ENCODE peak calls at places on chromosomes 12 and 14, in seven cellular contexts. C, R, B, N, H, L and P are unnamed samples.

GRCh38 chr12:113246478-113247122 is 25.3 kb downstream of the TPCN1 start:
- DNase-seq in C (peak), H (peak), N (peak), L (peak), R (peak), B (no peak), P (no peak)

GRCh38 chr12:89529738-89530137 is 3.9 kb upstream of the POC1B start:
- DNase-seq in H (no peak), N (peak), R (no peak), L (peak), B (peak), C (peak), P (peak)

GRCh38 chr12:91482231-91482630 is 299.6 kb upstream of the DCN start:
- DNase-seq in B (no peak), C (no peak), R (no peak), N (no peak), H (no peak), L (no peak), P (no peak)

GRCh38 chr14:105097797-105098127 is 32.5 kb upstream of the GPR132 start:
- DNase-seq in L (no peak), C (no peak), B (no peak), N (no peak), R (no peak), H (no peak), P (no peak)

GRCh38 chr12:130111965-130112496 is 50.2 kb upstream of the FZD10 start:
- DNase-seq in H (no peak), R (no peak), B (no peak), N (no peak), L (no peak), C (no peak), P (no peak)

GRCh38 chr14:104284107-104284592 is 145.8 kb downstream of the KIF26A start:
- DNase-seq in R (peak), C (no peak), N (no peak), B (no peak), L (no peak), H (no peak), P (no peak)

GRCh38 chr12:112304411-112304810 is 77.8 kb downstream of the HECTD4 start:
- DNase-seq in R (no peak), C (no peak), H (no peak), L (no peak), N (no peak), B (no peak), P (no peak)

GRCh38 chr12:57897296-57897974 is 43.9 kb upstream of the ATP23 start:
- DNase-seq in R (no peak), N (no peak), H (no peak), C (peak), B (no peak), L (peak), P (no peak)

GRCh38 chr14:96806836-96807235 is 9.7 kb downstream of the VRK1 start:
- DNase-seq in N (no peak), C (peak), H (no peak), L (peak), R (no peak), B (no peak), P (peak)

GRCh38 chr14:54000341-54000811 is 43.8 kb upstream of the BMP4 start:
- DNase-seq in B (no peak), R (no peak), H (no peak), C (no peak), N (peak), L (peak), P (peak)

GRCh38 chr14:23567186-23568020 is at the start of gene AP1G2:
- DNase-seq in N (peak), R (peak), L (peak), H (peak), C (peak), B (peak), P (peak)

GRCh38 chr12:112243255-112243965 is 118.0 kb downstream of the TRAFD1 start:
- DNase-seq in B (no peak), H (no peak), L (no peak), R (no peak), N (no peak), C (no peak), P (no peak)

GRCh38 chr14:96140964-96141363 is 63.7 kb upstream of the BDKRB2 start:
- DNase-seq in H (no peak), R (no peak), B (no peak), C (no peak), L (no peak), N (no peak), P (no peak)

GRCh38 chr14:50910495-50911420 is 33.5 kb downstream of the PYGL start:
- DNase-seq in H (no peak), N (no peak), B (no peak), C (peak), L (peak), R (peak), P (no peak)

GRCh38 chr12:108237272-108237671 is 101.8 kb downstream of the CMKLR1 start:
- DNase-seq in N (no peak), C (peak), L (no peak), R (peak), H (peak), B (no peak), P (no peak)

GRCh38 chr12:89333564-89334252 is 18.6 kb downstream of the DUSP6 start:
- DNase-seq in N (no peak), L (peak), C (no peak), H (no peak), B (no peak), R (no peak), P (peak)

GRCh38 chr14:84421611-84422010 is 1108.3 kb upstream of the FLRT2 start:
- DNase-seq in R (no peak), C (no peak), N (no peak), L (no peak), B (no peak), H (no peak), P (peak)

GRCh38 chr12:13000935-13001724 is 1.1 kb upstream of the HEBP1 start:
- DNase-seq in R (peak), L (peak), N (peak), H (peak), B (peak), C (peak), P (peak)

GRCh38 chr12:132432126-132432525 is 57.8 kb upstream of the FBRSL1 start:
- DNase-seq in H (no peak), L (no peak), N (no peak), B (no peak), R (no peak), C (no peak), P (no peak)

GRCh38 chr14:105666420-105666819 is 140.0 kb downstream of the TMEM121 start:
- DNase-seq in N (no peak), R (no peak), H (no peak), L (no peak), B (no peak), C (no peak), P (no peak)

GRCh38 chr12:96044017-96044985 is 8.9 kb upstream of the LTA4H start:
- DNase-seq in R (no peak), L (peak), H (no peak), B (no peak), C (no peak), N (peak), P (peak)

GRCh38 chr12:111410229-111411186 is 4.8 kb downstream of the SH2B3 start:
- DNase-seq in C (no peak), L (no peak), H (no peak), R (no peak), N (no peak), B (no peak), P (peak)

GRCh38 chr14:66381765-66382164 is 104.4 kb upstream of the CCDC196 start:
- DNase-seq in L (no peak), H (no peak), B (no peak), R (no peak), C (no peak), N (no peak), P (no peak)

GRCh38 chr14:62443796-62444195 is 601.5 kb downstream of the KCNH5 start:
- DNase-seq in B (no peak), L (peak), H (no peak), N (peak), R (no peak), C (peak), P (peak)

GRCh38 chr12:25806271-25806670 is 152.2 kb upstream of the RASSF8 start:
- DNase-seq in N (peak), H (no peak), B (no peak), L (no peak), R (no peak), C (no peak), P (no peak)

GRCh38 chr14:73452341-73453191 is 5.8 kb downstream of the NUMB start:
- DNase-seq in L (no peak), N (peak), C (no peak), H (no peak), B (no peak), R (no peak), P (peak)

GRCh38 chr12:56315256-56315625 is 547 bp downstream of the CNPY2 start:
- DNase-seq in R (no peak), B (no peak), L (no peak), N (no peak), C (peak), H (no peak), P (no peak)

GRCh38 chr12:42490261-42490842 is 99.2 kb downstream of the PRICKLE1 start:
- DNase-seq in N (no peak), B (no peak), C (no peak), R (no peak), L (no peak), H (no peak), P (no peak)

GRCh38 chr12:104844123-104844522 is 114.0 kb downstream of the SLC41A2 start:
- DNase-seq in R (no peak), N (no peak), L (no peak), B (no peak), C (no peak), H (no peak), P (no peak)

GRCh38 chr14:81655423-81656314 is 122.0 kb upstream of the SEL1L start:
- DNase-seq in N (no peak), B (no peak), R (peak), C (peak), L (no peak), H (no peak), P (no peak)

GRCh38 chr14:21326972-21327371 is 47.1 kb downstream of the RPGRIP1 start:
- DNase-seq in N (no peak), H (no peak), B (no peak), L (no peak), R (no peak), C (no peak), P (no peak)
- H3K23ac ChIP-seq in N (no peak), H (no peak), B (no peak), L (no peak), R (no peak), C (no peak), P (no peak)

DNA sequence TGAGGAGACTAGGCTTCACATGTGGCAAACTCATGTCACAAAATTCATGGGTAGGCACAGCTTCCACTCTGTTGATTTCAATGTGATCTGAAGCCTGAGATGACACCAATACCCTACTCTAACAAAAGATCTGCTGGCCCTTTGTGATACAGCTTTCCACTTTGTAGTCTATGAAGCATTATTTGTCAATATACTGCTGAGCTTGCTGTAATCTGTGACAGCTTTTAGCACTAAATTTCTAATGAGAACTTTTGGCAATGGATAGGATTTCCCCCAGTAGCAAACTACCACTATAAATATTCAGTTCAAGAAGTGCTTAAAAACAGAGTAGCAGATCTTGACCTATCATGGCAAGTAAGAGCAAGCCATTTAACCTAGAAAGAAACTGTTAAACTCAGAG is 5.6 kb upstream of the HEATR5A start:
- DNase-seq in R (no peak), B (no peak), N (no peak), C (no peak), H (no peak), L (no peak), P (no peak)
- H3K23ac ChIP-seq in R (no peak), B (no peak), N (no peak), C (no peak), H (no peak), L (no peak), P (no peak)

GRCh38 chr12:1434296-1434955 is 160.0 kb downstream of the FBXL14 start:
- DNase-seq in H (no peak), C (no peak), R (no peak), L (no peak), B (no peak), N (no peak), P (no peak)
- H3K23ac ChIP-seq in H (no peak), C (no peak), R (no peak), L (no peak), B (no peak), N (no peak), P (no peak)

GRCh38 chr14:90720832-90721231 is 95.4 kb downstream of the TTC7B start:
- DNase-seq in N (no peak), C (no peak), H (peak), L (peak), B (no peak), R (no peak), P (peak)
- H3K23ac ChIP-seq in N (no peak), C (no peak), H (no peak), L (no peak), B (no peak), R (no peak), P (no peak)

GRCh38 chr14:79076428-79076827 is 906.3 kb downstream of the NRXN3 start:
- DNase-seq in B (no peak), N (no peak), C (no peak), R (no peak), L (no peak), H (no peak), P (no peak)
- H3K23ac ChIP-seq in B (no peak), N (no peak), C (no peak), R (no peak), L (no peak), H (no peak), P (no peak)

GRCh38 chr12:118175823-118176447 is 40.0 kb downstream of the PEBP1 start:
- DNase-seq in C (no peak), B (no peak), L (no peak), N (no peak), H (no peak), R (no peak), P (no peak)
- H3K23ac ChIP-seq in C (no peak), B (no peak), L (no peak), N (no peak), H (no peak), R (no peak), P (no peak)

DNA sequence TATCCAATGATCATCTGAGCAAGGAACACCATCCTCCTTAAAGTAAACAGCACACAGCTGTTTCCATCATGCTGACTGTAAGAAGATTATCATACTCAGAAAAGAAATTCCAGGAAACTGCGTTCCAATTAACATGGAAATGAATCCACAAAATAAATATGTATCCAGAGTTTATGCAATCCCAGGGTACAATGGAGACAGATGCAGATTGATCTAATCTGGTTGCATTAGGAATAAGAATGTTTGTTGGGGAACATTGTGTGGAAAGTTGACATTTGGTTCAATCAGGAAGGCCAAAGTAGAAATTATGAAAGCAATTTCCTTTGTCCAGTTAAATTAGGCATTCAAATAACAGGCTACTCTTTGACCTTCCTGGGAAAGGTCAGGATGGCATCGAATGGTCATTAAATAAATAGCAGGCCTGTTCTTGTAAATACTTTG is 236.9 kb upstream of the AMIGO2 start:
- DNase-seq in R (no peak), L (no peak), C (no peak), B (no peak), H (no peak), N (no peak), P (no peak)
- H3K23ac ChIP-seq in R (no peak), L (no peak), C (no peak), B (no peak), H (no peak), N (no peak), P (no peak)

DNA sequence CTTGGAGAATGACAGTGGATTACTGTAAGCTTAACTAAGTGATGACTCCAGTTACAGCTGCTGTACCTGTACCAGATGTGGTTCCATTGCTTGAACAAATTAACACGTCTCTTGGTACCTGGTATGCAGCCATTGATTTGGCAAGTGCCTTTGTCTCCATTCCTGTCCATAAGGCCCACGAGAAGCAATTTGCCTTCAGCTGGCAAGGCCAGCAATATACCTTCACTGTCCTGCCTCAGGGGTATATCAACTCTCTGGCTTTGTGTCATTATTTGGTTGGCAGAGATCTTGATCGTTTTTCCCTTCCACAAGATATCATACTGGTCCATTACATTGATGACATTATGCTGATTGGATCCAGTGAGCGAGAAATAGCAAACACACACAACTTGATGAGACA is 29.4 kb upstream of the POP5 start:
- DNase-seq in N (no peak), H (no peak), B (no peak), L (no peak), C (no peak), R (no peak), P (no peak)
- H3K23ac ChIP-seq in N (no peak), H (no peak), B (no peak), L (no peak), C (no peak), R (no peak), P (no peak)

DNA sequence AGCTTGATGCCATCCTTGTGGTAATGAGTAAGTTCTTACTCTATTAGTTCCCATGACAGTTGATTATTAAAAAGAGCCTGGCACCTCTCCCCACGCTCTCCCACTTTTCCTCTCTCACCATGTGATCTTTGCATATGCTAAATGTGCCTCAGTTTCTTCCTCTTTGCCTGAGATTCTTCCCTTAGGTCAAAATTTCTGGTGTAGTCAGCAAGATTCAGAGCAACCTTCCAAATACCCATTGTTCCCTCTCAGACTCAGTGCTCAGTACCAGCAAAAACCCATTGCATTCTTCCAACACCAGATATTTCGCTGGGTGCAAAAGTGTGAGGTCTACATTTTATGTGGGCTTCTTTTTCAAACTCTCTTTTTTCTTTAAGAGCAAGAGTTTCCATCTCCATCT is 10.8 kb upstream of the USP15 start:
- DNase-seq in L (no peak), H (no peak), R (no peak), N (no peak), C (no peak), B (no peak), P (no peak)
- H3K23ac ChIP-seq in L (no peak), H (no peak), R (no peak), N (no peak), C (no peak), B (no peak), P (no peak)

GRCh38 chr12:51152953-51153352 is 20.0 kb downstream of the TFCP2 start:
- DNase-seq in H (no peak), N (no peak), R (no peak), C (no peak), B (no peak), L (no peak), P (no peak)

GRCh38 chr12:51156366-51156765 is 16.6 kb downstream of the TFCP2 start:
- DNase-seq in B (no peak), H (peak), C (peak), L (no peak), N (no peak), R (no peak), P (peak)

GRCh38 chr12:51147309-51147708 is 25.6 kb downstream of the TFCP2 start:
- DNase-seq in C (peak), R (no peak), N (no peak), L (no peak), B (no peak), H (no peak), P (no peak)

GRCh38 chr12:51150777-51151176 is 22.2 kb downstream of the TFCP2 start:
- DNase-seq in C (no peak), B (no peak), H (no peak), R (no peak), L (no peak), N (no peak), P (no peak)
- H3K23ac ChIP-seq in C (no peak), B (no peak), H (no peak), R (no peak), L (no peak), N (no peak), P (no peak)